ENCODE peak calls at places on chromosome X, in seven cellular contexts. C, J, S, V, Y, L and U are unnamed samples.

GRCh38 chrX:67780694-67781109 is 236.9 kb downstream of the AR start:
- DNase-seq in L (peak; percentile 97), Y (peak; percentile 85), C (peak; percentile 75), J (peak; percentile 80), V (no peak), S (peak; percentile 29), U (peak; percentile 89)

GRCh38 chrX:143634701-143635442 is 1.0 kb downstream of the SLITRK4 start:
- DNase-seq in J (peak; percentile 0), L (no peak), Y (no peak), V (peak; percentile 43), C (no peak), S (no peak), U (no peak)

GRCh38 chrX:41022579-41022978 is 62.7 kb upstream of the USP9X start:
- DNase-seq in Y (no peak), C (no peak), J (peak; percentile 72), V (no peak), S (no peak), L (peak; percentile 46), U (no peak)

GRCh38 chrX:43949669-43950068 is 23.5 kb downstream of the NDP start:
- DNase-seq in L (no peak), Y (no peak), V (peak; percentile 74), S (no peak), J (peak; percentile 15), C (no peak), U (no peak)

GRCh38 chrX:13340182-13340791 is 20.4 kb upstream of the ATXN3L start:
- DNase-seq in S (no peak), Y (no peak), J (peak; percentile 50), C (no peak), V (no peak), L (no peak), U (no peak)

GRCh38 chrX:100654256-100654655 is 10.3 kb downstream of the SRPX2 start:
- DNase-seq in C (no peak), Y (no peak), L (peak; percentile 55), S (no peak), V (peak; percentile 60), J (peak; percentile 30), U (no peak)

GRCh38 chrX:41922694-41923171 is 621 bp downstream of the CASK start:
- DNase-seq in V (peak; percentile 11), C (peak; percentile 28), L (peak; percentile 16), Y (no peak), J (peak; percentile 6), S (no peak), U (no peak)

GRCh38 chrX:118655561-118656246 is 71.7 kb upstream of the IL13RA1 start:
- DNase-seq in J (peak; percentile 76), S (no peak), C (no peak), L (peak; percentile 13), Y (no peak), V (no peak), U (no peak)

GRCh38 chrX:151713859-151714258 is 2.0 kb upstream of the FATE1 start:
- DNase-seq in C (no peak), S (no peak), V (peak; percentile 62), L (peak; percentile 12), J (peak; percentile 8), Y (no peak), U (no peak)

GRCh38 chrX:20116575-20117240 is at the start of gene MAP7D2:
- DNase-seq in J (no peak), S (no peak), V (peak; percentile 44), L (no peak), Y (no peak), C (no peak), U (no peak)

GRCh38 chrX:16807548-16807947 is 21.3 kb downstream of the TXLNG start:
- DNase-seq in S (no peak), V (peak; percentile 48), J (no peak), C (no peak), Y (no peak), L (peak; percentile 60), U (no peak)

GRCh38 chrX:68829594-68830485 is 1.0 kb downstream of the EFNB1 start:
- DNase-seq in J (no peak), Y (peak; percentile 29), V (peak; percentile 27), L (no peak), S (no peak), C (peak; percentile 32), U (no peak)
- H3K4me3 ChIP-seq in J (peak overlapping the region; percentile 78), Y (peak overlapping the region; percentile 68), V (peak overlapping the region; percentile 60), L (peak overlapping the region; percentile 76), S (peak overlapping the region; percentile 59), C (peak overlapping the region; percentile 59), U (peak overlapping the region; percentile 70)

GRCh38 chrX:130082244-130083106 is 27.8 kb downstream of the ELF4 start:
- DNase-seq in C (peak; percentile 41), Y (peak; percentile 45), S (no peak), L (no peak), V (no peak), J (no peak), U (no peak)
- TF ChIP-seq CTCF in C (peak; percentile 5), Y (no peak), S (no peak), L (no peak), V (no peak), J (no peak), U (no peak)

GRCh38 chrX:71095033-71095432 is 618 bp upstream of the FOXO4 start:
- DNase-seq in V (no peak), L (no peak), Y (no peak), C (no peak), J (no peak), S (no peak), U (no peak)
- H3K4me3 ChIP-seq in V (peak overlapping the region; percentile 78), L (peak overlapping the region; percentile 69), Y (no peak overlapping the region), C (peak overlapping the region; percentile 63), J (peak overlapping the region; percentile 57), S (peak overlapping the region; percentile 55), U (peak overlapping the region; percentile 53)

GRCh38 chrX:120213438-120214265 is 37.0 kb upstream of the ZBTB33 start:
- DNase-seq in C (peak; percentile 43), S (no peak), J (peak; percentile 60), V (peak; percentile 76), L (peak; percentile 67), Y (peak; percentile 68), U (peak; percentile 19)
- TF ChIP-seq CTCF in C (peak; percentile 58), S (peak; percentile 25), J (peak; percentile 76), V (peak; percentile 69), L (peak; percentile 78), Y (peak; percentile 57), U (peak; percentile 73)